ENCODE peak calls at places on chromosome 5, in eight cellular contexts. M, C, X, S, B, P, F and G are unnamed samples.
A peak's percentile ranks its signal among the peaks of the same experiment; 100 is the strongest.

GRCh38 chr5:120552638-120553037 is 88.5 kb downstream of the PRR16 start:
- DNase-seq in C (no peak), S (peak; percentile 71), X (no peak), M (peak; percentile 2), B (no peak), P (no peak), F (no peak), G (no peak)

GRCh38 chr5:55535199-55535905 is 588 bp upstream of the PLPP1 start:
- DNase-seq in X (no peak), P (peak; percentile 30), S (no peak), B (peak; percentile 13), F (no peak), C (no peak), M (no peak), G (no peak)

GRCh38 chr5:61228691-61229280 is 66.5 kb upstream of the SMIM15 start:
- DNase-seq in X (peak; percentile 22), S (peak; percentile 82), F (no peak), M (peak; percentile 71), B (no peak), P (peak; percentile 12), C (no peak), G (no peak)

GRCh38 chr5:71456362-71456743 is 902 bp downstream of the BDP1 start:
- DNase-seq in F (no peak), C (no peak), M (no peak), B (no peak), P (no peak), X (no peak), S (no peak), G (no peak)

GRCh38 chr5:102018690-102019089 is 277.4 kb downstream of the SLCO4C1 start:
- DNase-seq in P (no peak), X (no peak), M (no peak), C (no peak), S (no peak), F (no peak), B (no peak), G (no peak)

GRCh38 chr5:132758406-132758805 is 11.2 kb downstream of the CCNI2 start:
- DNase-seq in M (no peak), B (no peak), F (no peak), P (no peak), X (no peak), S (no peak), C (no peak), G (no peak)

GRCh38 chr5:121981254-121981653 is 19.5 kb downstream of the SRFBP1 start:
- DNase-seq in F (no peak), C (no peak), B (no peak), M (no peak), P (no peak), S (no peak), X (no peak), G (no peak)

GRCh38 chr5:115330868-115331267 is 34.4 kb upstream of the CCDC112 start:
- DNase-seq in C (no peak), F (no peak), X (no peak), B (no peak), P (no peak), S (no peak), M (no peak), G (no peak)

GRCh38 chr5:127802477-127802865 is 99.3 kb downstream of the CCDC192 start:
- DNase-seq in P (peak; percentile 66), M (no peak), C (no peak), F (no peak), S (peak; percentile 43), X (peak; percentile 21), B (no peak), G (no peak)

GRCh38 chr5:59773286-59773685 is 120.2 kb downstream of the PDE4D start:
- DNase-seq in M (peak; percentile 71), S (peak; percentile 55), C (no peak), P (no peak), F (no peak), X (no peak), B (no peak), G (no peak)

GRCh38 chr5:178284095-178284675 is 51.6 kb upstream of the PHYKPL start:
- DNase-seq in X (peak; percentile 14), C (no peak), F (no peak), P (no peak), S (no peak), M (peak; percentile 5), B (no peak), G (no peak)

GRCh38 chr5:10289353-10289752 is 18.3 kb downstream of the CMBL start:
- DNase-seq in C (peak; percentile 49), S (no peak), B (no peak), P (no peak), X (no peak), F (no peak), M (no peak), G (no peak)

GRCh38 chr5:56638768-56639238 is 176.5 kb upstream of the MAP3K1 start:
- DNase-seq in F (no peak), M (peak; percentile 69), S (no peak), X (no peak), B (no peak), C (no peak), P (peak; percentile 9), G (no peak)

GRCh38 chr5:75566710-75567309 is 44.4 kb upstream of the ANKDD1B start:
- DNase-seq in F (peak; percentile 23), C (no peak), P (peak; percentile 95), B (peak; percentile 21), S (peak; percentile 96), X (peak; percentile 95), M (peak; percentile 82), G (peak; percentile 66)

GRCh38 chr5:83776437-83777031 is 55.9 kb upstream of the HAPLN1 start:
- DNase-seq in P (no peak), S (no peak), C (no peak), X (peak; percentile 18), F (no peak), B (no peak), M (no peak), G (no peak)

GRCh38 chr5:173808079-173808808 is 79.9 kb upstream of the CPEB4 start:
- DNase-seq in C (no peak), F (no peak), S (no peak), B (no peak), X (peak; percentile 34), P (no peak), M (no peak), G (no peak)

GRCh38 chr5:139650689-139651501 is 2.7 kb downstream of the CXXC5 start:
- DNase-seq in M (no peak), C (no peak), S (no peak), F (no peak), P (peak; percentile 74), X (no peak), B (peak; percentile 77), G (no peak)

GRCh38 chr5:135458356-135458755 is 6.2 kb upstream of the TIFAB start:
- DNase-seq in M (no peak), P (no peak), C (no peak), B (no peak), X (no peak), F (no peak), S (no peak), G (no peak)

GRCh38 chr5:135460246-135461033 is 8.3 kb upstream of the TIFAB start:
- DNase-seq in S (no peak), P (no peak), B (no peak), X (no peak), C (no peak), F (no peak), M (no peak), G (no peak)

GRCh38 chr5:135462304-135462703 is 10.2 kb upstream of the TIFAB start:
- DNase-seq in X (peak; percentile 47), M (peak; percentile 41), C (no peak), B (no peak), S (peak; percentile 33), F (peak; percentile 77), P (peak; percentile 36), G (no peak)

GRCh38 chr5:135458921-135459331 is 6.8 kb upstream of the TIFAB start:
- DNase-seq in S (peak; percentile 58), P (no peak), B (no peak), C (no peak), F (no peak), X (peak; percentile 91), M (no peak), G (no peak)

DNA sequence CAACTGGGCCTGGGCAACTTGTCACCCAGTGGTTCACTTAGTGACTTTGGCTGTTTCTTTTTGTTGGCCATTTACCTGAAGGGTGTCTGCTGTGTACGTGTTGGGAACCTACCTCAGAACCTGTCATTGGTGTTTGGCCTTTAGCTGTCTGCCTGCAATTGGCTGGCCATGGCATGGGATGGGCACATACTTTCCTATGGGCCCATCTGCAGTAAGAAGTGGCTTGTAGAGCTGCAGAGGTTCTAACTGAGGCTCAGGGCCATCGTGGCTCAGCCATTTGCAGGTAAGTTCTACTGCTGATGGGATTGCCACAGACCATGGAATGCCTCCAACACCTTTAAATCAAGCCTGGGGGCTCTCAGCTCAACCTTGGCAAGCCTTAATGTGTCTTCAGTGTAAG is 9.6 kb upstream of the TIFAB start:
- DNase-seq in F (no peak), B (no peak), S (no peak), X (no peak), C (no peak), M (no peak), P (no peak), G (no peak)
- H3K9me3 ChIP-seq in F (no peaks in the 10 kb centered on the region), B (no peaks in the 10 kb centered on the region), S (no peaks in the 10 kb centered on the region), X (no peaks in the 10 kb centered on the region), C (no peaks in the 10 kb centered on the region), M (no peaks in the 10 kb centered on the region), P (no peaks in the 10 kb centered on the region), G (no peaks in the 10 kb centered on the region)

GRCh38 chr5:88682797-88683496 is 200.0 kb downstream of the MEF2C start:
- DNase-seq in M (no peak), F (no peak), X (no peak), P (no peak), B (no peak), S (no peak), C (no peak), G (no peak)
- H3K4me1 ChIP-seq in M (peaks cover 8% of the 10 kb centered on the region), F (peaks cover 5% of the 10 kb centered on the region), X (no peaks in the 10 kb centered on the region), P (peaks cover 22% of the 10 kb centered on the region), B (peaks cover 12% of the 10 kb centered on the region), S (no peaks in the 10 kb centered on the region), C (peaks cover 5% of the 10 kb centered on the region), G (peaks cover 6% of the 10 kb centered on the region)

GRCh38 chr5:151619812-151620462 is 28.8 kb upstream of the FAT2 start:
- DNase-seq in B (no peak), S (no peak), X (no peak), P (no peak), M (peak; percentile 98), C (no peak), F (peak; percentile 48), G (no peak)
- H3K9me3 ChIP-seq in B (no peaks in the 10 kb centered on the region), S (no peaks in the 10 kb centered on the region), X (no peaks in the 10 kb centered on the region), P (no peaks in the 10 kb centered on the region), M (no peaks in the 10 kb centered on the region), C (no peaks in the 10 kb centered on the region), F (no peaks in the 10 kb centered on the region), G (no peaks in the 10 kb centered on the region)

GRCh38 chr5:995318-995717 is 13.3 kb upstream of the NKD2 start:
- DNase-seq in X (no peak), S (no peak), F (no peak), M (no peak), B (no peak), P (no peak), C (peak; percentile 47), G (peak; percentile 18)

GRCh38 chr5:991472-992267 is 16.9 kb upstream of the NKD2 start:
- DNase-seq in B (peak; percentile 4), F (no peak), X (no peak), M (no peak), P (no peak), C (no peak), S (no peak), G (no peak)

GRCh38 chr5:997001-997474 is 11.6 kb upstream of the NKD2 start:
- DNase-seq in S (no peak), M (no peak), P (peak; percentile 79), X (peak; percentile 73), F (no peak), C (no peak), B (no peak), G (no peak)

GRCh38 chr5:994821-995220 is 13.8 kb upstream of the NKD2 start:
- DNase-seq in C (no peak), B (peak; percentile 2), F (no peak), M (no peak), X (no peak), P (no peak), S (no peak), G (no peak)

GRCh38 chr5:994272-994607 is 14.4 kb upstream of the NKD2 start:
- DNase-seq in X (no peak), P (no peak), S (no peak), M (no peak), C (no peak), F (no peak), B (peak; percentile 2), G (no peak)
- H3K4me1 ChIP-seq in X (peaks cover 9% of the 10 kb centered on the region), P (peaks cover 2% of the 10 kb centered on the region), S (no peaks in the 10 kb centered on the region), M (no peaks in the 10 kb centered on the region), C (no peaks in the 10 kb centered on the region), F (peaks cover 20% of the 10 kb centered on the region), B (peaks cover 38% of the 10 kb centered on the region), G (no peaks in the 10 kb centered on the region)